ENCODE peak calls at places on chromosomes 6 and 20, in eight cellular contexts. M is foreskin fibroblast, T is iPS-NIHi11, J is germinal center, D is NCI-H1436, N is NCI-H345, E is H54, B is progenitor cell of endocrine pancreas. O is an unnamed sample.

GRCh38 chr20:62356143-62356947 is 10.8 kb downstream of the LAMA5 start:
- DNase-seq in M (no peak), T (no peak), J (no peak), D (no peak), N (peak; percentile 68), E (no peak), B (no peak), O (no peak)

GRCh38 chr6:107753778-107754177 is 70.3 kb downstream of the SCML4 start:
- DNase-seq in M (no peak), T (no peak), J (no peak), D (no peak), N (no peak), E (no peak), B (no peak), O (no peak)

GRCh38 chr20:34269996-34270627 is 28.9 kb downstream of the ASIP start:
- DNase-seq in M (peak; percentile 60), T (no peak), J (no peak), D (no peak), N (no peak), E (no peak), B (no peak), O (no peak)

GRCh38 chr6:15065603-15066002 is 180.3 kb upstream of the JARID2 start:
- DNase-seq in M (no peak), T (no peak), J (no peak), D (no peak), N (no peak), E (no peak), B (no peak), O (no peak)

GRCh38 chr6:100257661-100258395 is 206.9 kb downstream of the SIM1 start:
- DNase-seq in M (peak; percentile 35), T (peak; percentile 26), J (no peak), D (peak; percentile 20), N (peak; percentile 52), E (peak; percentile 1), B (no peak), O (peak; percentile 66)

GRCh38 chr20:33796907-33797544 is 14.1 kb upstream of the CHMP4B start:
- DNase-seq in M (no peak), T (no peak), J (no peak), D (no peak), N (no peak), E (no peak), B (no peak), O (no peak)

GRCh38 chr6:71035871-71036270 is 79.0 kb upstream of the B3GAT2 start:
- DNase-seq in M (no peak), T (no peak), J (no peak), D (no peak), N (no peak), E (no peak), B (no peak), O (no peak)

GRCh38 chr6:54419885-54420284 is 111.6 kb downstream of the TINAG start:
- DNase-seq in M (peak; percentile 82), T (no peak), J (no peak), D (no peak), N (no peak), E (peak; percentile 9), B (no peak), O (no peak)

GRCh38 chr6:32954983-32955802 is 2.3 kb upstream of the HLA-DMA start:
- DNase-seq in M (no peak), T (peak; percentile 60), J (no peak), D (no peak), N (no peak), E (no peak), B (no peak), O (peak; percentile 88)